ENCODE peak calls at places on chromosome 5, in eight cellular contexts. F, R, M, T, V, A, J and B are unnamed samples.

GRCh38 chr5:177524539-177524900 is 7.8 kb upstream of the DDX41 start:
- DNase-seq in F (no peak), M (no peak), V (no peak), R (no peak), T (no peak), A (no peak), J (no peak), B (no peak)

GRCh38 chr5:1087428-1087827 is 24.4 kb downstream of the SLC12A7 start:
- DNase-seq in A (no peak), R (no peak), V (no peak), F (no peak), J (no peak), M (no peak), T (no peak), B (no peak)

GRCh38 chr5:62473209-62473608 is 60.6 kb downstream of the IPO11 start:
- DNase-seq in T (no peak), J (peak; percentile 46), R (no peak), V (no peak), F (peak; percentile 17), M (no peak), A (no peak), B (no peak)

GRCh38 chr5:149731617-149732400 is 1.7 kb downstream of the PPARGC1B start:
- DNase-seq in M (peak; percentile 86), A (peak; percentile 94), F (peak; percentile 74), T (no peak), J (peak; percentile 58), R (peak; percentile 83), V (peak; percentile 71), B (peak; percentile 74)

GRCh38 chr5:121885630-121886029 is 33.9 kb downstream of the FTMT start:
- DNase-seq in T (no peak), R (no peak), F (no peak), J (no peak), V (no peak), A (no peak), M (no peak), B (no peak)

GRCh38 chr5:135436856-135437795 is 10.0 kb downstream of the DCANP1 start:
- DNase-seq in V (peak; percentile 63), F (no peak), T (no peak), A (peak; percentile 44), J (no peak), M (no peak), R (no peak), B (no peak)

GRCh38 chr5:75214928-75215327 is 21.8 kb downstream of the ANKRD31 start:
- DNase-seq in V (no peak), F (no peak), A (peak; percentile 70), T (no peak), M (no peak), R (no peak), J (no peak), B (no peak)

GRCh38 chr5:33788922-33789321 is 102.9 kb downstream of the ADAMTS12 start:
- DNase-seq in V (no peak), J (peak; percentile 100), F (peak; percentile 47), A (no peak), R (no peak), M (no peak), T (no peak), B (peak; percentile 96)

GRCh38 chr5:104751969-104752368 is 1189.4 kb upstream of the NUDT12 start:
- DNase-seq in T (no peak), V (no peak), R (no peak), M (no peak), A (no peak), F (no peak), J (no peak), B (no peak)

GRCh38 chr5:143737073-143737472 is 74.9 kb upstream of the HMHB1 start:
- DNase-seq in J (no peak), V (no peak), F (no peak), A (no peak), R (no peak), T (no peak), M (no peak), B (no peak)

GRCh38 chr5:147532157-147532556 is 22.3 kb upstream of the DPYSL3 start:
- DNase-seq in R (no peak), F (no peak), T (no peak), V (no peak), J (no peak), M (no peak), A (no peak), B (peak; percentile 33)

GRCh38 chr5:89723907-89724306 is 685.6 kb downstream of the CETN3 start:
- DNase-seq in A (no peak), R (no peak), J (no peak), M (no peak), F (peak; percentile 23), T (no peak), V (no peak), B (no peak)

GRCh38 chr5:33806736-33807442 is 84.9 kb downstream of the ADAMTS12 start:
- DNase-seq in R (no peak), J (peak; percentile 87), F (peak; percentile 63), A (no peak), V (no peak), M (no peak), T (no peak), B (peak; percentile 86)

GRCh38 chr5:16144416-16144815 is 35.2 kb downstream of the MARCHF11 start:
- DNase-seq in F (no peak), M (no peak), V (no peak), R (no peak), J (no peak), A (no peak), T (no peak), B (no peak)

GRCh38 chr5:3353561-3353960 is 242.1 kb upstream of the IRX1 start:
- DNase-seq in M (peak; percentile 28), V (no peak), T (peak; percentile 35), A (no peak), F (no peak), R (no peak), J (no peak), B (no peak)

GRCh38 chr5:131959906-131960305 is 14.4 kb upstream of the MEIKIN start:
- DNase-seq in A (no peak), F (peak; percentile 3), T (no peak), J (no peak), M (no peak), V (no peak), R (no peak), B (no peak)
- H3K4me3 ChIP-seq in A (no peak overlapping the region), F (no peak overlapping the region), T (no peak overlapping the region), J (no peak overlapping the region), M (no peak overlapping the region), V (no peak overlapping the region), R (no peak overlapping the region), B (no peak overlapping the region)

GRCh38 chr5:94080390-94080789 is 339.0 kb upstream of the POU5F2 start:
- DNase-seq in T (peak; percentile 33), J (no peak), M (no peak), F (no peak), A (no peak), R (no peak), V (no peak), B (no peak)

GRCh38 chr5:94081088-94081487 is 339.7 kb upstream of the POU5F2 start:
- DNase-seq in M (no peak), J (no peak), V (no peak), R (no peak), A (no peak), F (no peak), T (no peak), B (no peak)

GRCh38 chr5:94086194-94086593 is 344.8 kb upstream of the POU5F2 start:
- DNase-seq in M (no peak), A (no peak), T (no peak), V (no peak), R (no peak), F (peak; percentile 32), J (no peak), B (no peak)

DNA sequence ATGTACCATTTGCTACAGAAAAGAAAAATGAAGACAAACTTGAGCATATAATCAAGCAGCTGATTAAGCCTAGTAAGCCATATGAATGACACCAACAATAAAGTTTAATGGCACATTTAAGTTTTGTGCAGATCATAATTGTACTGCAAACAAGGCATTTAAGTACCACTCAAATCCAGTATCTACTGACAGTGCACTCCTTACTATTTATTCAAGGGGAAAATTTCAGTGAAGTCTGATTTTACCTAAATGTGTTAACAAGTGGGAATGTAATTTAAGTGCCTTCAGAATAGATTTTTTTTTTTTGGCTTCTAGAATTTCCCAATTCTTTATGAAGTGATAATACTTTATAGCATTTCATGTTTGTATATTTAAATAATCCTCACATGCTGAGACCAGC is 341.0 kb upstream of the POU5F2 start:
- DNase-seq in V (no peak), M (no peak), J (no peak), T (no peak), R (no peak), A (no peak), F (no peak), B (no peak)
- TF ChIP-seq CTCF in V (no peak), M (no peak), J (no peak), T (no peak), R (no peak), A (no peak), F (no peak), B (no peak)

GRCh38 chr5:127673401-127673800 is 24.5 kb downstream of the CTXN3 start:
- DNase-seq in R (no peak), T (no peak), F (peak; percentile 6), A (no peak), M (no peak), V (no peak), J (peak; percentile 25), B (peak; percentile 49)
- H3K4me3 ChIP-seq in R (no peak overlapping the region), T (no peak overlapping the region), F (no peak overlapping the region), A (no peak overlapping the region), M (no peak overlapping the region), V (no peak overlapping the region), J (no peak overlapping the region), B (no peak overlapping the region)

GRCh38 chr5:83469075-83469474 is 2.5 kb upstream of the VCAN start:
- DNase-seq in F (no peak), R (no peak), T (no peak), J (no peak), V (no peak), A (no peak), M (no peak), B (no peak)

GRCh38 chr5:83464261-83464660 is 7.3 kb upstream of the VCAN start:
- DNase-seq in R (no peak), V (no peak), A (no peak), M (no peak), F (no peak), J (no peak), T (no peak), B (no peak)

GRCh38 chr5:83470516-83470915 is 1.0 kb upstream of the VCAN start:
- DNase-seq in A (no peak), M (no peak), J (no peak), R (no peak), V (no peak), T (no peak), F (no peak), B (no peak)

GRCh38 chr5:83470920-83471404 is 582 bp upstream of the VCAN start:
- DNase-seq in R (no peak), J (no peak), M (no peak), F (no peak), A (no peak), V (no peak), T (no peak), B (peak; percentile 22)

DNA sequence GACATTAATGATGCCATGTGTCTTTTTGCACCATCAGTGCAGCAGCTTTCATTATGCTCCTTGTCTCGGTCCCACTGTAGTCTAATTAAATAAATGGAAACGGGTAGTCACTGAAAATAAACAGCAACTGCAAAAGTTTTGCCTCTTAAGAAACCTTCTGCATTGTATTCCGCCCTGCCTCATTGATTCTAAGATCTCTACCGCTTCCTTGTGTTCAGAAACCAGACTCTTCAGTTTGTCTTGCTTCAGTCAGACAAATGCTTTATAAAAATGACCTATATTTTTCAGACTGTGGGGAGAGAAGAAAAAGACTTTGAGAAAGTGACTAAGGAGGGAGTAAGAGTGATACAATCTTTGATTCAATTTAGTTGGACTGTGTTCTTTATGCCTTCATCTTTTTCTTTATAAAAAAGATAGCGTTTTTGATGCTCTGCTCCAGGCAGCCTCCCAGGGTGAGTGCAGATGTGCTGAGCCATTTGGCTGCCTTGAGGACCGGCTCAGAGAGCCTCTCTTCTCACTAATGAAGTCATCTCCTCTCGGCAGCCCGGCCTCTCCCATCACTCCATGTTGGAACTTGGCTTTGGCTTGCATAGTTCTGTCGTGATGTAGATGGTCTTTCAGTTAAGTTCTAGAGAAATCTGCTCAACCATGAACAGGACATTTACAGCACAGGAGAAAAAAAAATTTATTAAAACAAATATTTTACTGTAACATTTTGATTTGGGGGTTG is 4.1 kb upstream of the VCAN start:
- DNase-seq in R (no peak), V (no peak), A (peak; percentile 46), F (no peak), J (peak; percentile 65), T (no peak), M (peak; percentile 82), B (peak; percentile 56)
- TF ChIP-seq CTCF in R (no peak), V (no peak), A (no peak), F (no peak), J (no peak), T (no peak), M (no peak), B (peak; percentile 44)